ENCODE peak calls at places on chromosomes 12 and 14, in five cellular contexts. W, F, U, S and G are unnamed samples.

GRCh38 chr12:4251228-4251891 is 22.2 kb upstream of the CCND2 start:
- DNase-seq in W (no peak), F (no peak), U (no peak), S (no peak), G (no peak)

GRCh38 chr14:62081956-62082355 is 319.7 kb downstream of the SNAPC1 start:
- DNase-seq in W (no peak), F (no peak), U (no peak), S (no peak), G (no peak)

GRCh38 chr14:92596328-92596943 is 82.9 kb downstream of the RIN3 start:
- DNase-seq in W (no peak), F (no peak), U (no peak), S (no peak), G (no peak)

GRCh38 chr12:69903548-69903947 is 78.5 kb downstream of the MYRFL start:
- DNase-seq in W (no peak), F (no peak), U (no peak), S (no peak), G (no peak)

GRCh38 chr12:6968426-6968825 is 2.0 kb downstream of the PHB2 start:
- DNase-seq in W (no peak), F (no peak), U (no peak), S (no peak), G (no peak)

GRCh38 chr14:103594265-103594664 is 31.5 kb downstream of the COA8 start:
- DNase-seq in W (peak), F (peak), U (no peak), S (peak), G (no peak)

GRCh38 chr12:79689477-79690155 is 1.1 kb downstream of the PAWR start:
- DNase-seq in W (peak), F (peak), U (no peak), S (peak), G (peak)

GRCh38 chr12:81263072-81263471 is 185.2 kb downstream of the ACSS3 start:
- DNase-seq in W (no peak), F (no peak), U (no peak), S (no peak), G (no peak)

GRCh38 chr12:9925746-9926393 is 6.3 kb downstream of the CLEC2A start:
- DNase-seq in W (no peak), F (no peak), U (no peak), S (peak), G (no peak)

GRCh38 chr12:44847888-44848770 is 28.0 kb downstream of the NELL2 start:
- DNase-seq in W (no peak), F (no peak), U (no peak), S (no peak), G (no peak)

GRCh38 chr12:89836026-89836425 is 127.4 kb upstream of the ATP2B1 start:
- DNase-seq in W (no peak), F (no peak), U (no peak), S (peak), G (no peak)

GRCh38 chr14:66425402-66425801 is 60.8 kb upstream of the CCDC196 start:
- DNase-seq in W (peak), F (peak), U (no peak), S (no peak), G (no peak)

GRCh38 chr12:74602881-74603523 is 65.4 kb downstream of the ATXN7L3B start:
- DNase-seq in W (no peak), F (no peak), U (no peak), S (no peak), G (no peak)

GRCh38 chr14:50347521-50347920 is 35.4 kb downstream of the DMAC2L start:
- DNase-seq in W (no peak), F (no peak), U (peak), S (peak), G (no peak)

GRCh38 chr12:44000309-44000952 is 164.6 kb downstream of the TMEM117 start:
- DNase-seq in W (no peak), F (no peak), U (peak), S (peak), G (no peak)

GRCh38 chr12:110531741-110532333 is 29.7 kb downstream of the RAD9B start:
- DNase-seq in W (no peak), F (no peak), U (no peak), S (peak), G (no peak)

GRCh38 chr14:61547186-61548121 is 147.9 kb upstream of the HIF1A start:
- DNase-seq in W (no peak), F (no peak), U (no peak), S (peak), G (no peak)

GRCh38 chr12:57518920-57519757 is 1.2 kb downstream of the DDIT3 start:
- DNase-seq in W (no peak), F (peak), U (no peak), S (peak), G (peak)

GRCh38 chr12:23253191-23253590 is 628.2 kb downstream of the ETNK1 start:
- DNase-seq in W (no peak), F (no peak), U (no peak), S (peak), G (no peak)

GRCh38 chr12:3041558-3042164 is 35.5 kb upstream of the TSPAN9 start:
- DNase-seq in W (no peak), F (no peak), U (peak), S (peak), G (no peak)

GRCh38 chr14:23627961-23628360 is 8.2 kb upstream of the DHRS2 start:
- DNase-seq in W (no peak), F (no peak), U (no peak), S (no peak), G (no peak)

GRCh38 chr14:43778956-43779639 is 728.0 kb downstream of the FSCB start:
- DNase-seq in W (no peak), F (no peak), U (no peak), S (no peak), G (no peak)

GRCh38 chr12:113120670-113121370 is 14.7 kb downstream of the RASAL1 start:
- DNase-seq in W (no peak), F (no peak), U (no peak), S (peak), G (no peak)

GRCh38 chr14:88189040-88189839 is 133.8 kb downstream of the KCNK10 start:
- DNase-seq in W (no peak), F (peak), U (peak), S (peak), G (no peak)

GRCh38 chr12:95790025-95790911 is at the start of gene NTN4:
- DNase-seq in W (peak), F (peak), U (no peak), S (peak), G (no peak)

GRCh38 chr14:75913183-75913582 is 68.6 kb downstream of the TGFB3 start:
- DNase-seq in W (no peak), F (no peak), U (no peak), S (no peak), G (no peak)

GRCh38 chr12:53105712-53106439 is 2.6 kb downstream of the SOAT2 start:
- DNase-seq in W (no peak), F (no peak), U (no peak), S (no peak), G (peak)

GRCh38 chr12:89162704-89163261 is 189.5 kb downstream of the DUSP6 start:
- DNase-seq in W (peak), F (peak), U (no peak), S (peak), G (peak)

GRCh38 chr14:54737132-54737711 is 165.4 kb downstream of the GCH1 start:
- DNase-seq in W (no peak), F (no peak), U (peak), S (peak), G (no peak)

GRCh38 chr12:67220065-67220464 is 49.1 kb upstream of the CAND1 start:
- DNase-seq in W (peak), F (peak), U (no peak), S (peak), G (no peak)

GRCh38 chr12:91818236-91819131 is 327.2 kb downstream of the BTG1 start:
- DNase-seq in W (no peak), F (no peak), U (no peak), S (peak), G (no peak)

GRCh38 chr12:16593546-16593945 is 12.4 kb downstream of the LMO3 start:
- DNase-seq in W (no peak), F (no peak), U (no peak), S (no peak), G (no peak)

DNA sequence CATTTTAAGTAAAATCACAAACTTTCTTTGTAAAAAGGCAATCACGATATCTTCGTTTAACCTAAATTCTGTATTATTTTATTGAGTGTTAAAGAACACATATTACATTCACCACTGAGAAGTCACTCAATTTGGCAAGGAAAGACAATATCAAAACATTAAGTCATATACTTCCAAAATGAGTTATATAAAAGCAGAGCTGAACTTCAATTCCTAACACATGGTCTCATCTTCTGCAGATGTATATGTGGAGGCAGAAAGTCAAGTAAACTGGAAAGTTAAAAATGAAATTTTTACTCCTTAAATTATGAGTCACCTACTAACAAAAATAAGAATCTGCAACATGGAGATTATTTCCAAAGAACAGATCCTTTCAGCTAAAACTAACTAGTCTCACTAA is 28.7 kb downstream of the BMAL2 start:
- DNase-seq in W (no peak), F (no peak), U (no peak), S (peak), G (no peak)
- H3K4me3 ChIP-seq in W (no peak), F (no peak), U (no peak), S (no peak), G (no peak)

GRCh38 chr12:1552978-1553471 is 41.4 kb downstream of the FBXL14 start:
- DNase-seq in W (no peak), F (no peak), U (no peak), S (peak), G (no peak)
- H3K4me3 ChIP-seq in W (no peak), F (no peak), U (no peak), S (no peak), G (no peak)

GRCh38 chr14:67424539-67424938 is 12.6 kb upstream of the PLEK2 start:
- DNase-seq in W (no peak), F (no peak), U (no peak), S (no peak), G (no peak)

GRCh38 chr14:67426983-67427601 is 15.1 kb upstream of the PLEK2 start:
- DNase-seq in W (peak), F (peak), U (peak), S (peak), G (no peak)

GRCh38 chr14:67426161-67426560 is 14.2 kb upstream of the PLEK2 start:
- DNase-seq in W (no peak), F (no peak), U (no peak), S (no peak), G (no peak)

GRCh38 chr14:67423424-67423823 is 11.5 kb upstream of the PLEK2 start:
- DNase-seq in W (no peak), F (no peak), U (no peak), S (no peak), G (no peak)

GRCh38 chr14:67425603-67426002 is 13.6 kb upstream of the PLEK2 start:
- DNase-seq in W (no peak), F (no peak), U (peak), S (no peak), G (no peak)
- H3K4me3 ChIP-seq in W (no peak), F (no peak), U (no peak), S (no peak), G (no peak)

GRCh38 chr14:100072783-100073346 is 7.6 kb downstream of the EVL start:
- DNase-seq in W (no peak), F (peak), U (peak), S (no peak), G (no peak)
- H3K4me3 ChIP-seq in W (no peak), F (no peak), U (no peak), S (no peak), G (no peak)

GRCh38 chr14:32897724-32898064 is 41.0 kb upstream of the NPAS3 start:
- DNase-seq in W (no peak), F (no peak), U (no peak), S (no peak), G (no peak)

GRCh38 chr14:32898876-32899275 is 39.8 kb upstream of the NPAS3 start:
- DNase-seq in W (no peak), F (no peak), U (no peak), S (no peak), G (no peak)

GRCh38 chr14:32900602-32901001 is 38.1 kb upstream of the NPAS3 start:
- DNase-seq in W (no peak), F (no peak), U (no peak), S (peak), G (no peak)

DNA sequence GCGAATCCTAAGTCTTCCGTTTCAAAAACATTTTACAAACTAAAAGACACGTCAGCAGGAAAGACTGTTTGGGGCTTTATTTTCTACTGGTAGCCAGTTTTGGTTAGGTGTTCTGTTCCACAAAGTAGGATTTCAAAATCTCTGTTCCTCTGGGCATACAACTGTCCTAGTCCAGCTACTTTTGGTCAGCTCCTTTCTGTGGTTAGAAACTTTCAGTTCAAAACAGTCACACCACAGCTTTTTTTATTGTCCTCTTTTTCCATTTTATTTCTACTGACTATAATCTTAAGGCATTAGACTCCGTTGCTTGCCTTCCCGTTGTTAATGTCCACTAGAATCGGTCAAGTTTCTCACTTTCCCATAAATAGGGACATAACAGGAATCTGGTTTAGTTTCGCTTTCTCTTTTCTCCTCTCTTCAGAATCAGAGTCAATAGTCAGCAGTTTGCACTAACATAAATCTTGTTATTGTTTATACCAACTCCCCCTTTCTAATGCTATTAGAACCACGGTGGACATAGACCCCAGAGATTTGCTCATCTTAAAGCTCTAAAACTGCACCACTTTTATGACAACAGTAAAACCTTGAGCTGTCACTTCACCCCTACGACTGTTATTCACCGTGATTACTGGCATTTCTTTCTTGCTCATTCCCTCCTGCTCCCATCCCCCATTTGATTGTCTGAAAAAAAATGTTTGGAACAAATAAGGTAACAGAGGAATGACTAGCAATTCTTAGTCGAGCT is 41.5 kb upstream of the NPAS3 start:
- DNase-seq in W (no peak), F (no peak), U (no peak), S (peak), G (no peak)
- H3K4me3 ChIP-seq in W (peak), F (peak), U (peak), S (peak), G (peak)

DNA sequence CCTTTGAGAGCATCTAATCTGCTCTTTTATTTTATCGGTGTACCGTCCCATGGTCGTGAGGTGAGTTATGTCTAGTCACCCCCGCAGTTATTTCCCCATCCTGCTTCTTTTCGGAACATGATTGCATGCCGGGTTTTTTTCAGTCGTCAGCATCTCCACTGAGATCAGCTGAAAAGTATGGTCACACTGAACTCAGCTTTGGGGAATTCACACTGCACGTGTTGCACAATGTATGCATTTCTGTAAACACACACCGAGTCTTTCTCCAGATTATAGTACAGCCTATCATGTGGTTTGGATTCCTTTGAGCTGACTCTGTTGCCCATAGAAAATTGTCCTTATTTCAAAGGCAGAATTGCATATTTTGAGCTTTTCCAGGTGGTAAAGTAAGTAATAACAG is 24.6 kb downstream of the PLXNC1 start:
- DNase-seq in W (no peak), F (no peak), U (no peak), S (peak), G (no peak)
- H3K4me3 ChIP-seq in W (no peak), F (no peak), U (no peak), S (no peak), G (no peak)